ENCODE peak calls at places on chromosomes 7 and 10, in ten cellular contexts. K is frontal cortex; E is C1 segment of cervical spinal cord; N is NCI-H1092 treated with DMSO at 0.1 percent for 48 hours; F is SJSA1; T is NCI-H1105; X is activated CD8-positive, alpha-beta memory T cell treated with anti-CD3 and anti-CD28 coated beads, Interleukin-2, amount 50 U/mL, for 48 hours; C is heart right ventricle; M is HEK293T; J is trophoblast cell. I is an unnamed sample.

GRCh38 chr10:33376976-33377657 is 42.6 kb upstream of the NRP1 start:
- DNase-seq in K (no peak), E (no peak), N (no peak), F (peak), T (no peak), X (no peak), C (no peak), M (no peak), J (no peak), I (no peak)

GRCh38 chr7:33050425-33051318 is 11.9 kb downstream of the NT5C3A start:
- DNase-seq in K (peak), E (no peak), N (peak), F (peak), T (peak), X (no peak), C (no peak), M (peak), J (peak), I (no peak)

GRCh38 chr7:26500749-26501352 is 209.2 kb downstream of the SNX10 start:
- DNase-seq in K (no peak), E (no peak), N (peak), F (no peak), T (peak), X (no peak), C (no peak), M (no peak), J (peak), I (no peak)

GRCh38 chr7:11513460-11513859 is 318.5 kb downstream of the THSD7A start:
- DNase-seq in K (no peak), E (no peak), N (no peak), F (no peak), T (no peak), X (no peak), C (no peak), M (no peak), J (no peak), I (no peak)

GRCh38 chr7:14085901-14086300 is 96.4 kb upstream of the ETV1 start:
- DNase-seq in K (no peak), E (no peak), N (peak), F (no peak), T (no peak), X (no peak), C (no peak), M (no peak), J (no peak), I (no peak)

GRCh38 chr10:90801608-90802007 is 56.2 kb downstream of the HTR7 start:
- DNase-seq in K (no peak), E (no peak), N (no peak), F (no peak), T (no peak), X (no peak), C (no peak), M (no peak), J (no peak), I (no peak)

GRCh38 chr10:113499066-113499465 is 53.8 kb upstream of the HABP2 start:
- DNase-seq in K (no peak), E (no peak), N (no peak), F (no peak), T (no peak), X (no peak), C (no peak), M (no peak), J (peak), I (no peak)

GRCh38 chr7:100357131-100357561 is 771 bp upstream of the PILRB start:
- DNase-seq in K (no peak), E (no peak), N (no peak), F (no peak), T (no peak), X (no peak), C (no peak), M (no peak), J (no peak), I (no peak)

GRCh38 chr10:4138146-4138721 is 353.2 kb upstream of the KLF6 start:
- DNase-seq in K (no peak), E (no peak), N (no peak), F (no peak), T (no peak), X (no peak), C (no peak), M (no peak), J (peak), I (no peak)

GRCh38 chr7:137957887-137958286 is 44.0 kb downstream of the CREB3L2 start:
- DNase-seq in K (no peak), E (no peak), N (no peak), F (no peak), T (no peak), X (no peak), C (peak), M (no peak), J (peak), I (no peak)

GRCh38 chr10:51788270-51788669 is 88.9 kb upstream of the CSTF2T start:
- DNase-seq in K (no peak), E (no peak), N (no peak), F (no peak), T (no peak), X (no peak), C (no peak), M (no peak), J (no peak), I (no peak)

GRCh38 chr7:101947899-101948298 is 130.5 kb downstream of the CUX1 start:
- DNase-seq in K (peak), E (no peak), N (peak), F (no peak), T (peak), X (no peak), C (peak), M (peak), J (no peak), I (no peak)

GRCh38 chr10:35765039-35765662 is 123.1 kb upstream of the FZD8 start:
- DNase-seq in K (no peak), E (no peak), N (no peak), F (no peak), T (no peak), X (no peak), C (peak), M (no peak), J (no peak), I (no peak)